ENCODE peak calls at places on chromosome 20, in ten cellular contexts. Q, M, C, K, T, W, D, N, J and H are unnamed samples. For H3K4me1 and H3K27me3, the result is how much of the 10 kb centered on the place peaks cover.

GRCh38 chr20:44993343-44993742 is 27.0 kb downstream of the STK4 start:
- DNase-seq in J (no peak), D (no peak), Q (no peak), T (no peak), C (no peak), W (peak), M (no peak), K (no peak), N (peak), H (no peak)

GRCh38 chr20:63628246-63628975 is 1.5 kb upstream of the GMEB2 start:
- DNase-seq in N (peak), K (peak), W (peak), T (peak), C (peak), M (peak), J (no peak), Q (no peak), D (peak), H (peak)

GRCh38 chr20:4866429-4866828 is 134.9 kb downstream of the SLC23A2 start:
- DNase-seq in W (no peak), J (no peak), C (no peak), M (no peak), K (no peak), D (no peak), Q (no peak), T (peak), N (no peak), H (no peak)

GRCh38 chr20:24633026-24633425 is 163.6 kb downstream of the SYNDIG1 start:
- DNase-seq in M (no peak), W (no peak), N (no peak), J (no peak), T (no peak), C (no peak), K (no peak), D (no peak), Q (no peak), H (no peak)

GRCh38 chr20:34042286-34042685 is 48.6 kb downstream of the RALY start:
- DNase-seq in N (no peak), C (no peak), J (no peak), T (no peak), M (no peak), Q (no peak), W (no peak), D (no peak), K (no peak), H (no peak)

GRCh38 chr20:25247666-25248500 is at the start of gene PYGB:
- DNase-seq in Q (peak), K (peak), D (peak), N (peak), C (peak), T (peak), M (peak), W (peak), J (peak), H (peak)

GRCh38 chr20:31992086-31992485 is 18.2 kb upstream of the CCM2L start:
- DNase-seq in M (no peak), T (no peak), D (no peak), N (no peak), Q (no peak), W (no peak), C (no peak), K (no peak), J (no peak), H (no peak)

GRCh38 chr20:22590662-22591061 is 6.3 kb upstream of the FOXA2 start:
- DNase-seq in T (no peak), K (no peak), Q (no peak), D (no peak), W (no peak), C (no peak), J (no peak), M (no peak), N (no peak), H (no peak)

GRCh38 chr20:5484346-5484745 is 167.6 kb upstream of the PROKR2 start:
- DNase-seq in J (no peak), C (no peak), D (no peak), M (no peak), W (no peak), Q (no peak), K (no peak), N (no peak), T (no peak), H (no peak)

GRCh38 chr20:50717974-50718761 is 13.2 kb upstream of the PARD6B start:
- DNase-seq in T (no peak), Q (no peak), J (no peak), N (no peak), K (no peak), M (no peak), W (no peak), D (no peak), C (no peak), H (no peak)

GRCh38 chr20:36043892-36044515 is 75.6 kb downstream of the CNBD2 start:
- DNase-seq in N (no peak), Q (no peak), D (no peak), C (no peak), M (no peak), K (no peak), W (no peak), J (no peak), T (no peak), H (no peak)

GRCh38 chr20:45920795-45921617 is 9.1 kb upstream of the PLTP start:
- DNase-seq in J (no peak), W (no peak), Q (no peak), C (no peak), N (no peak), D (no peak), T (no peak), K (no peak), M (no peak), H (no peak)

GRCh38 chr20:11178946-11179654 is 505.3 kb upstream of the JAG1 start:
- DNase-seq in N (peak), K (peak), W (peak), M (no peak), D (no peak), Q (no peak), J (no peak), T (no peak), C (no peak), H (no peak)

GRCh38 chr20:6562111-6562510 is 205.4 kb upstream of the BMP2 start:
- DNase-seq in N (peak), M (no peak), K (no peak), T (no peak), Q (no peak), J (no peak), C (no peak), W (peak), D (no peak), H (no peak)

GRCh38 chr20:51206032-51206662 is 183.2 kb upstream of the KCNG1 start:
- DNase-seq in C (no peak), J (no peak), K (peak), W (no peak), N (no peak), D (no peak), Q (no peak), M (no peak), T (no peak), H (no peak)

GRCh38 chr20:20215976-20216727 is 151.8 kb upstream of the INSM1 start:
- DNase-seq in T (no peak), J (no peak), W (no peak), M (no peak), N (no peak), K (no peak), D (no peak), C (no peak), Q (no peak), H (peak)

GRCh38 chr20:5870462-5871021 is 79.8 kb downstream of the TRMT6 start:
- DNase-seq in D (no peak), W (no peak), M (no peak), N (no peak), C (no peak), K (no peak), J (no peak), Q (no peak), T (no peak), H (no peak)

GRCh38 chr20:57892471-57892870 is 182.7 kb upstream of the PMEPA1 start:
- DNase-seq in D (no peak), C (no peak), Q (no peak), K (no peak), J (no peak), N (no peak), M (no peak), W (no peak), T (no peak), H (no peak)

GRCh38 chr20:19976595-19977372 is 40.4 kb upstream of the NAA20 start:
- DNase-seq in W (peak), M (no peak), J (no peak), D (peak), Q (no peak), K (peak), N (peak), C (peak), T (no peak), H (peak)

GRCh38 chr20:4875578-4876067 is 125.7 kb downstream of the SLC23A2 start:
- DNase-seq in J (no peak), T (no peak), N (no peak), Q (no peak), D (no peak), W (no peak), C (no peak), M (no peak), K (no peak), H (no peak)

GRCh38 chr20:34060970-34061369 is 51.1 kb downstream of the EIF2S2 start:
- DNase-seq in M (peak), N (no peak), C (no peak), Q (no peak), D (no peak), K (no peak), J (no peak), T (no peak), W (no peak), H (no peak)

GRCh38 chr20:10090588-10091166 is 55.9 kb downstream of the ANKEF1 start:
- DNase-seq in J (no peak), W (peak), C (peak), N (peak), M (peak), K (peak), D (peak), Q (no peak), T (peak), H (peak)

GRCh38 chr20:63494420-63495166 is 4.3 kb downstream of the EEF1A2 start:
- DNase-seq in Q (no peak), D (no peak), M (no peak), T (peak), K (no peak), C (peak), W (no peak), J (no peak), N (no peak), H (no peak)

GRCh38 chr20:63740501-63741353 is 1.2 kb downstream of the SLC2A4RG start:
- DNase-seq in N (peak), M (peak), T (peak), K (peak), Q (no peak), W (peak), C (peak), D (peak), J (peak), H (peak)

GRCh38 chr20:426564-426963 is 18.5 kb downstream of the RBCK1 start:
- DNase-seq in Q (no peak), D (no peak), J (no peak), K (no peak), C (no peak), N (no peak), M (no peak), W (no peak), T (no peak), H (no peak)

GRCh38 chr20:50930139-50931047 is 844 bp downstream of the ADNP start:
- DNase-seq in M (peak), W (no peak), C (peak), D (peak), J (no peak), K (no peak), N (no peak), T (peak), Q (no peak), H (peak)

GRCh38 chr20:49696594-49696993 is 17.1 kb downstream of the B4GALT5 start:
- DNase-seq in D (no peak), M (no peak), K (no peak), C (no peak), Q (no peak), N (no peak), W (no peak), T (no peak), J (no peak), H (no peak)
- H3K4me1 ChIP-seq in D (half or more), M (under half), K (half or more), C (half or more), Q (under half), N (half or more), W (under half), T (half or more), J (half or more), H (half or more)

GRCh38 chr20:16775961-16776360 is 27.8 kb downstream of the OTOR start:
- DNase-seq in K (no peak), Q (no peak), M (no peak), N (no peak), D (no peak), W (no peak), T (no peak), C (no peak), J (no peak), H (no peak)

DNA sequence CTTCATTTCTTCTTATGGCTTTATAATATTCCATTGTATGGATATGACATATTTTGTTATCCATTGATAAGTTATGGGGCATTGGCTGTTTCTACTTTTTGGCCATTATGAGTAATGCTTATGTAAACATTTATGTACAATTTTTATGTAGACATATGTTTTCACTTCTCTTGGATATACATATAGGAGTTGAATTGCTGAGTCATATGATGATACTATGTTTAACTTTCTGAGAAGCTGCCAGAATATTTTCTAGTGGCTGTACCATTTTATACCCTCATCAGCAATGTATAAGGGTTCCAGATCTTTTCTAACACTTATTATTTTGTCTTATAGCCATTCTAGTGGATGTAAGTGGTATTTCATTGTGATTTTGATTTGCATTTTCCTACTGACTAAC is 23.0 kb downstream of the OTOR start:
- DNase-seq in W (peak), T (no peak), K (no peak), Q (no peak), N (peak), D (no peak), M (no peak), J (no peak), C (no peak), H (no peak)
- TF ChIP-seq CTCF in W (no peak), T (no peak), K (no peak), Q (no peak), N (no peak), D (no peak), M (no peak), J (no peak), C (no peak), H (no peak)

GRCh38 chr20:62214067-62214466 is 6.0 kb downstream of the HRH3 start:
- DNase-seq in J (no peak), Q (no peak), W (no peak), K (no peak), D (no peak), M (no peak), N (no peak), T (no peak), C (no peak), H (no peak)
- H3K27me3 ChIP-seq in J (under half), Q (under half), W (under half), K (under half), D (under half), M (under half), N (under half), T (under half), C (half or more), H (under half)

GRCh38 chr20:38054647-38055046 is 21.1 kb downstream of the RPRD1B start:
- DNase-seq in M (no peak), D (no peak), K (no peak), N (no peak), T (no peak), Q (no peak), C (no peak), W (no peak), J (no peak), H (no peak)

GRCh38 chr20:38055294-38055693 is 21.7 kb downstream of the RPRD1B start:
- DNase-seq in M (no peak), D (no peak), K (no peak), W (no peak), T (no peak), N (no peak), J (no peak), C (no peak), Q (no peak), H (no peak)

GRCh38 chr20:38049800-38050199 is 16.3 kb downstream of the RPRD1B start:
- DNase-seq in D (no peak), N (peak), W (peak), C (no peak), T (no peak), K (no peak), Q (no peak), M (no peak), J (no peak), H (no peak)

GRCh38 chr20:38050691-38051090 is 17.1 kb downstream of the RPRD1B start:
- DNase-seq in D (no peak), M (no peak), N (no peak), K (no peak), T (no peak), Q (no peak), J (no peak), C (no peak), W (peak), H (no peak)

DNA sequence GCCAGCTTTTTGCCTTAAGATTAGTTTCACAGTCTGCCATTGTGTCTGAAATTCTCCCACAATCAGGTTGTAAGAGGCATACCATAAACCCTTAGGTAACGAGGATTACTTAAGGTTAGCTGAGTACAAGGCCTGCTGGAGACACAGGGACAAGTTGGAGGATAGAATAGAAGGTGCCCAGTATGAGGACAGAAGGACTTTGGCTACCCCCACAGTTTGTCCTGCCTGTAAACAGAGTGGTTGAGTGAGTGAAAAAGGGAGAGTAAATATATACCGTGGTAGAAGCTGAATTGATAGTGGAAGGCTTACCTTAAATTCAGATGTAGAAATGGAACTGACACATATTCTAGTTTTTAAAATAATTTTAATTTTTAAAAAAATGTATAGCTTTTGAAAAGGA is 19.3 kb downstream of the RPRD1B start:
- DNase-seq in C (no peak), M (no peak), W (no peak), J (no peak), T (no peak), N (no peak), K (no peak), D (no peak), Q (no peak), H (no peak)
- H3K4me1 ChIP-seq in C (half or more), M (under half), W (under half), J (under half), T (under half), N (under half), K (under half), D (under half), Q (under half), H (under half)

GRCh38 chr20:39108746-39109145 is 146.6 kb downstream of the DHX35 start:
- DNase-seq in N (peak), Q (no peak), M (no peak), J (no peak), K (no peak), T (no peak), C (no peak), W (no peak), D (no peak), H (no peak)

GRCh38 chr20:39109933-39110818 is 148.0 kb downstream of the DHX35 start:
- DNase-seq in C (no peak), W (no peak), K (no peak), T (no peak), M (no peak), N (no peak), D (no peak), J (no peak), Q (no peak), H (no peak)

GRCh38 chr20:39111359-39112195 is 149.4 kb downstream of the DHX35 start:
- DNase-seq in C (no peak), M (no peak), Q (no peak), J (no peak), N (no peak), W (no peak), T (no peak), K (no peak), D (no peak), H (no peak)

GRCh38 chr20:39110819-39111136 is 148.6 kb downstream of the DHX35 start:
- DNase-seq in M (no peak), D (no peak), C (no peak), K (no peak), T (no peak), Q (no peak), W (no peak), N (no peak), J (no peak), H (no peak)

GRCh38 chr20:39112196-39112743 is 150.1 kb downstream of the DHX35 start:
- DNase-seq in Q (no peak), M (peak), N (peak), J (no peak), C (peak), D (peak), W (peak), K (peak), T (no peak), H (peak)
- TF ChIP-seq CTCF in Q (no peak), M (peak), N (peak), J (peak), C (peak), D (peak), W (peak), K (peak), T (peak), H (peak)